ENCODE peak calls at places on chromosomes 11 and 22, in nine cellular contexts. B is AG09309; O is ureter; V is GM13976; C is GM20000; M is stimulated activated CD8-positive, alpha-beta memory T cell treated with anti-CD3 and anti-CD28 coated beads, Interleukin-2, amount 100 ng/mL, for 1 hour; K is fibroblast of pulmonary artery; J is fibroblast of mammary gland; T is stimulated activated CD4-positive, alpha-beta T cell treated with anti-CD3 and anti-CD28 coated beads, Interleukin-12 subunit alpha, Interleukin-12 subunit beta, amount 100 ng/mL, for 24 hours. Q is an unnamed sample.

GRCh38 chr11:35507688-35508087 is 17.7 kb downstream of the PAMR1 start:
- DNase-seq in B (no peak), M (no peak), K (peak), J (peak), C (no peak), T (no peak), V (no peak), O (no peak), Q (no peak)

GRCh38 chr11:126403039-126403438 is 47.6 kb downstream of the ST3GAL4 start:
- DNase-seq in B (no peak), T (no peak), V (no peak), O (peak), C (no peak), J (no peak), M (no peak), K (no peak), Q (peak)

GRCh38 chr11:93841446-93841845 is 9.0 kb downstream of the VSTM5 start:
- DNase-seq in T (no peak), B (no peak), J (no peak), K (no peak), C (no peak), M (no peak), O (no peak), V (no peak), Q (no peak)

GRCh38 chr22:22123118-22123959 is 121.2 kb upstream of the VPREB1 start:
- DNase-seq in B (no peak), O (no peak), C (no peak), K (no peak), V (no peak), M (no peak), T (no peak), J (no peak), Q (no peak)

GRCh38 chr11:22728600-22729394 is 62.4 kb downstream of the GAS2 start:
- DNase-seq in K (no peak), V (no peak), T (no peak), M (no peak), C (no peak), B (no peak), O (no peak), J (no peak), Q (no peak)

GRCh38 chr22:49450521-49450920 is 377.2 kb downstream of the BRD1 start:
- DNase-seq in O (no peak), B (no peak), V (no peak), M (no peak), C (no peak), J (no peak), T (no peak), K (no peak), Q (no peak)

GRCh38 chr11:57490456-57491248 is 24.9 kb downstream of the SLC43A1 start:
- DNase-seq in B (no peak), M (no peak), J (peak), C (no peak), V (no peak), T (no peak), K (peak), O (no peak), Q (peak)

GRCh38 chr22:48366591-48366990 is 1461.1 kb downstream of the BRD1 start:
- DNase-seq in J (no peak), V (no peak), B (no peak), C (no peak), T (no peak), O (no peak), K (no peak), M (no peak), Q (no peak)

GRCh38 chr22:25008666-25009065 is 56.1 kb downstream of the KIAA1671 start:
- DNase-seq in B (no peak), T (no peak), C (no peak), O (no peak), J (no peak), K (no peak), M (no peak), V (no peak), Q (no peak)